ENCODE peak calls at places on chromosomes 7 and 10, in nine cellular contexts. Y is HFFc6; D is H4; X is gastrocnemius medialis; H is activated CD4-positive, alpha-beta T cell treated with anti-CD3 and anti-CD28 coated beads for 48 hours; G is NCI-H1105; O is nephron progenitor cell; M is fibroblast of mammary gland; T is sigmoid colon. A is an unnamed sample.

GRCh38 chr7:40826419-40827216 is 691.8 kb downstream of the SUGCT start:
- DNase-seq in G (no peak), T (no peak), Y (peak), D (no peak), O (no peak), M (no peak), H (no peak), X (no peak), A (no peak)

GRCh38 chr7:37494940-37495339 is 46.3 kb upstream of the ELMO1 start:
- DNase-seq in M (no peak), O (no peak), H (no peak), Y (no peak), G (no peak), X (no peak), D (peak), T (no peak), A (no peak)

GRCh38 chr7:17713584-17713983 is 226.7 kb downstream of the SNX13 start:
- DNase-seq in G (no peak), M (no peak), H (no peak), O (no peak), D (no peak), T (no peak), Y (no peak), X (no peak), A (no peak)

GRCh38 chr7:157394246-157395191 is 57.7 kb downstream of the DNAJB6 start:
- DNase-seq in T (peak), G (no peak), H (no peak), O (no peak), X (no peak), M (peak), D (no peak), Y (no peak), A (peak)

GRCh38 chr7:115499966-115500365 is 530.6 kb downstream of the TFEC start:
- DNase-seq in H (no peak), O (no peak), M (no peak), Y (no peak), G (no peak), D (no peak), X (no peak), T (no peak), A (no peak)

GRCh38 chr7:45710271-45711160 is 136.3 kb downstream of the ADCY1 start:
- DNase-seq in Y (no peak), D (no peak), G (no peak), T (no peak), O (no peak), H (no peak), M (no peak), X (no peak), A (no peak)

GRCh38 chr10:84004206-84004605 is 135.1 kb upstream of the GHITM start:
- DNase-seq in O (no peak), H (no peak), T (no peak), D (no peak), Y (no peak), G (no peak), M (no peak), X (no peak), A (no peak)

GRCh38 chr10:104322416-104322782 is 15.9 kb downstream of the ITPRIP start:
- DNase-seq in H (no peak), Y (no peak), X (no peak), D (no peak), T (peak), O (no peak), M (no peak), G (no peak), A (no peak)

GRCh38 chr10:100827819-100828743 is 82.7 kb downstream of the PAX2 start:
- DNase-seq in H (peak), X (no peak), G (no peak), D (no peak), O (peak), Y (no peak), T (peak), M (no peak), A (no peak)

GRCh38 chr10:132281915-132282666 is 25.7 kb downstream of the STK32C start:
- DNase-seq in H (no peak), D (no peak), O (no peak), Y (no peak), M (no peak), X (peak), T (no peak), G (peak), A (no peak)

GRCh38 chr10:132669208-132669861 is 116.6 kb downstream of the NKX6-2 start:
- DNase-seq in O (no peak), T (peak), H (no peak), M (no peak), D (no peak), Y (no peak), G (no peak), X (no peak), A (peak)

GRCh38 chr7:28953628-28954027 is 4.5 kb downstream of the TRIL start:
- DNase-seq in T (no peak), H (no peak), M (peak), D (peak), Y (no peak), O (no peak), X (no peak), G (no peak), A (no peak)

GRCh38 chr7:1434891-1435670 is 24.2 kb downstream of the MICALL2 start:
- DNase-seq in X (no peak), M (no peak), D (no peak), O (no peak), T (no peak), H (no peak), G (no peak), Y (no peak), A (no peak)

GRCh38 chr10:132411561-132412253 is 14.7 kb downstream of the PWWP2B start:
- DNase-seq in X (no peak), M (peak), O (no peak), G (no peak), Y (no peak), H (no peak), T (no peak), D (no peak), A (no peak)

GRCh38 chr7:139431459-139431858 is 52.0 kb downstream of the KLRG2 start:
- DNase-seq in H (no peak), M (no peak), G (no peak), X (no peak), T (no peak), Y (no peak), D (no peak), O (no peak), A (no peak)

GRCh38 chr7:157483971-157484410 is 147.2 kb downstream of the DNAJB6 start:
- DNase-seq in Y (no peak), D (no peak), G (no peak), M (no peak), O (no peak), X (peak), T (peak), H (no peak), A (peak)

GRCh38 chr7:94971051-94971867 is 63.9 kb downstream of the PPP1R9A start:
- DNase-seq in Y (peak), O (no peak), X (no peak), H (no peak), T (no peak), M (peak), G (no peak), D (no peak), A (no peak)

GRCh38 chr7:17069146-17069545 is 187.4 kb upstream of the AGR3 start:
- DNase-seq in X (no peak), H (peak), O (no peak), M (no peak), G (no peak), D (no peak), T (no peak), Y (no peak), A (no peak)

A was measured in sciatic nerve.